ENCODE peak calls at places on chromosome 16, in four cellular contexts. One of them, this sample, is unnamed.

GRCh38 chr16:80991792-80992430 is 14.8 kb downstream of the CMC2 start:
- DNase-seq in astrocyte of the spinal cord: no peak
- DNase-seq in fibroblast of lung: no peak
- DNase-seq in heart right ventricle: no peak
- DNase-seq in this sample: no peak

GRCh38 chr16:68700120-68700519 is 37.0 kb upstream of the CDH1 start:
- DNase-seq in heart right ventricle: no peak
- DNase-seq in fibroblast of lung: peak
- DNase-seq in astrocyte of the spinal cord: no peak
- DNase-seq in this sample: no peak

GRCh38 chr16:70466812-70467090 is 12.4 kb downstream of the FCSK start:
- DNase-seq in fibroblast of lung: no peak
- DNase-seq in astrocyte of the spinal cord: no peak
- DNase-seq in heart right ventricle: no peak
- DNase-seq in this sample: no peak

GRCh38 chr16:1781758-1782407 is 488 bp downstream of the SPSB3 start:
- DNase-seq in fibroblast of lung: no peak
- DNase-seq in astrocyte of the spinal cord: no peak
- DNase-seq in heart right ventricle: no peak
- DNase-seq in this sample: peak

GRCh38 chr16:86396918-86397317 is 113.4 kb upstream of the FOXF1 start:
- DNase-seq in astrocyte of the spinal cord: peak
- DNase-seq in fibroblast of lung: peak
- DNase-seq in heart right ventricle: no peak
- DNase-seq in this sample: no peak

GRCh38 chr16:51151951-51152663 is 1.0 kb upstream of the SALL1 start:
- DNase-seq in heart right ventricle: peak
- DNase-seq in astrocyte of the spinal cord: peak
- DNase-seq in fibroblast of lung: peak
- DNase-seq in this sample: no peak

GRCh38 chr16:11432856-11433395 is 87.7 kb downstream of the RMI2 start:
- DNase-seq in astrocyte of the spinal cord: no peak
- DNase-seq in fibroblast of lung: no peak
- DNase-seq in heart right ventricle: no peak
- DNase-seq in this sample: no peak

GRCh38 chr16:58222532-58223316 is 24.8 kb upstream of the CSNK2A2 start:
- DNase-seq in astrocyte of the spinal cord: peak
- DNase-seq in fibroblast of lung: no peak
- DNase-seq in heart right ventricle: no peak
- DNase-seq in this sample: no peak

GRCh38 chr16:66529475-66529874 is 20.4 kb downstream of the TK2 start:
- DNase-seq in astrocyte of the spinal cord: no peak
- DNase-seq in heart right ventricle: no peak
- DNase-seq in fibroblast of lung: no peak
- DNase-seq in this sample: no peak
- TF ChIP-seq CTCF in astrocyte of the spinal cord: no peak
- TF ChIP-seq CTCF in heart right ventricle: no peak
- TF ChIP-seq CTCF in fibroblast of lung: no peak
- TF ChIP-seq CTCF in this sample: no peak

GRCh38 chr16:48350716-48351115 is 34.5 kb downstream of the SIAH1 start:
- DNase-seq in heart right ventricle: no peak
- DNase-seq in astrocyte of the spinal cord: no peak
- DNase-seq in fibroblast of lung: no peak
- DNase-seq in this sample: peak

GRCh38 chr16:48352648-48353347 is 32.4 kb downstream of the SIAH1 start:
- DNase-seq in astrocyte of the spinal cord: no peak
- DNase-seq in heart right ventricle: no peak
- DNase-seq in fibroblast of lung: no peak
- DNase-seq in this sample: no peak

GRCh38 chr16:48356633-48357376 is 28.4 kb downstream of the SIAH1 start:
- DNase-seq in astrocyte of the spinal cord: no peak
- DNase-seq in fibroblast of lung: no peak
- DNase-seq in heart right ventricle: no peak
- DNase-seq in this sample: no peak

GRCh38 chr16:48354877-48355585 is 30.2 kb downstream of the SIAH1 start:
- DNase-seq in heart right ventricle: no peak
- DNase-seq in astrocyte of the spinal cord: no peak
- DNase-seq in fibroblast of lung: no peak
- DNase-seq in this sample: no peak

DNA sequence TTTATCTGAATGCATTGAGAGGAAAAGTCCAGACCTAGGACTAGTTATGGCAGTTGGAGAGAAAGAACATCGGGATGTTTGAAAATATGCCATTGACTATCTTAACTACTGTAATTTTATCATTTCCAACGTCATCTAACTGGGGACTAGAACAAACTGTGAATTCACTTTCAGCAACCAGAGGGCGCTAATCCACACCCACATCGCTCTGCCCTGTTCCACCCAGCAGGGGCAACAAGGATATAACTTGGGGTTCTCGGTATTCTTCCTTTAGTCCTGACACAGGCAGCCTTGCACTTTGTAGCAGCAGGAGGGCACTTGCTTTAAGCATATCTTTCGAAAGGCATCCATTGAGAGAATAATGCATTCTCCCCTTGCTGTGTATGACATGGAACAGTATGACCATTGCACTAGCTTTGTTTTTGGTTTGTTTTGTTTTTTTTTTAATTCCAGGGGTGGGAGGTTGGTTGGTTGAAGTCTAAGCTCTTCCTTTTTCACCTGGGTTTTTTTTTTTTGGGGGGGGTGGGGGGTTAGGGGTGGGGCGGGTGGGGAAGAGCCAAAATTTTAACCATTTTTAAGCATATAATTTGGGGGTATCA is 31.5 kb downstream of the SIAH1 start:
- DNase-seq in heart right ventricle: peak
- DNase-seq in astrocyte of the spinal cord: peak
- DNase-seq in fibroblast of lung: peak
- DNase-seq in this sample: peak
- TF ChIP-seq CTCF in heart right ventricle: peak
- TF ChIP-seq CTCF in astrocyte of the spinal cord: peak
- TF ChIP-seq CTCF in fibroblast of lung: peak
- TF ChIP-seq CTCF in this sample: peak

DNA sequence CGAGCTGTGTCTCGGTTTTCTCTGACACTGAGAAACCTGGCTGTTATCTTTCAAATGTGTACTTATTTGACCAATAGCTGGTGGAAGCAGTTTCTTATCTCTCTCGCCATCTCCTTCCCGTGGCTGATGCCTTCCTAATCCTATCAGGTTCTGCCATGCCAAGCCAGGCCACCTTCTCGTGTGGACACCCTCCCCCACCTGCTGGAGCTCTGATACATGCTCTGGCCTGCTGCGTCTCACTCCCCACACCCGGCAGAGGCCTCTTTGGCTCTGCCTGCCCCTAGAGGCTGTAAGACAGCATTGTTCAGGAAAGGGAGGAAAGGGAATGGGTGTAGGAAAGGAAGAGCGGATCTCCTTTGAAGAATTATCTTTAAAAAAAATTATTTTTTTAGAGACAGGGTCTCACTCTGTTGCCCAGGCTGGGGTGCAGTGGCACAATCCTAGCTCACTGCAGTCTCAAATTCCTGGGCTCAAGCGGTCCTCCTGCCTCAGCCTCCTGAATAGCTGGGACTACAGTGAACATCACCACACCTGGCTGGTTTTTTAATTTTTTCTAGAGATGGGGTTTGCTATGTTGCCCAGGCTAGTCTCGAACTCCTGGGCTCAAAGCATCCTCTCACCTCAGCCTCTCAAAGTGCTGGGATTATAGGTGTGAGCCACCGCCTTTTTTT is 7.5 kb upstream of the ARMC5 start:
- DNase-seq in astrocyte of the spinal cord: peak
- DNase-seq in heart right ventricle: peak
- DNase-seq in fibroblast of lung: peak
- DNase-seq in this sample: no peak
- TF ChIP-seq CTCF in astrocyte of the spinal cord: peak
- TF ChIP-seq CTCF in heart right ventricle: no peak
- TF ChIP-seq CTCF in fibroblast of lung: peak
- TF ChIP-seq CTCF in this sample: no peak

GRCh38 chr16:83393196-83393981 is 414.4 kb upstream of the HSBP1 start:
- DNase-seq in fibroblast of lung: no peak
- DNase-seq in heart right ventricle: peak
- DNase-seq in astrocyte of the spinal cord: no peak
- DNase-seq in this sample: no peak
- TF ChIP-seq CTCF in fibroblast of lung: no peak
- TF ChIP-seq CTCF in heart right ventricle: no peak
- TF ChIP-seq CTCF in astrocyte of the spinal cord: peak
- TF ChIP-seq CTCF in this sample: no peak

GRCh38 chr16:23434380-23434779 is 18.6 kb downstream of the COG7 start:
- DNase-seq in heart right ventricle: peak
- DNase-seq in astrocyte of the spinal cord: peak
- DNase-seq in fibroblast of lung: peak
- DNase-seq in this sample: peak
- TF ChIP-seq CTCF in heart right ventricle: peak
- TF ChIP-seq CTCF in astrocyte of the spinal cord: peak
- TF ChIP-seq CTCF in fibroblast of lung: peak
- TF ChIP-seq CTCF in this sample: peak

GRCh38 chr16:87930456-87930855 is 5.9 kb downstream of the CA5A start:
- DNase-seq in astrocyte of the spinal cord: no peak
- DNase-seq in heart right ventricle: no peak
- DNase-seq in fibroblast of lung: no peak
- DNase-seq in this sample: peak
- TF ChIP-seq CTCF in astrocyte of the spinal cord: peak
- TF ChIP-seq CTCF in heart right ventricle: no peak
- TF ChIP-seq CTCF in fibroblast of lung: peak
- TF ChIP-seq CTCF in this sample: no peak